ENCODE peak calls at places on chromosomes 12 and 14, in ten cellular contexts. H, R, N, V, X, I, O, M, C and K are unnamed samples.

GRCh38 chr12:13864081-13864673 is 117.2 kb downstream of the GRIN2B start:
- DNase-seq in H (peak), R (peak), N (peak), V (peak), X (peak), I (peak), O (peak), M (peak), C (peak), K (peak)

GRCh38 chr14:37194698-37195097 is 3.0 kb upstream of the MIPOL1 start:
- DNase-seq in H (no peak), R (no peak), N (no peak), V (no peak), X (no peak), I (no peak), O (no peak), M (no peak), C (no peak), K (no peak)

GRCh38 chr14:72830356-72830755 is 63.5 kb downstream of the DPF3 start:
- DNase-seq in H (no peak), R (no peak), N (no peak), V (no peak), X (no peak), I (no peak), O (no peak), M (no peak), C (no peak), K (no peak)

GRCh38 chr12:94254270-94254669 is 105.9 kb downstream of the PLXNC1 start:
- DNase-seq in H (no peak), R (no peak), N (no peak), V (no peak), X (no peak), I (no peak), O (no peak), M (no peak), C (no peak), K (no peak)

GRCh38 chr14:72013606-72014129 is 81.4 kb downstream of the RGS6 start:
- DNase-seq in H (no peak), R (no peak), N (no peak), V (no peak), X (no peak), I (no peak), O (no peak), M (no peak), C (no peak), K (no peak)

GRCh38 chr12:14993537-14994266 is 20.9 kb downstream of the PDE6H start:
- DNase-seq in H (peak), R (no peak), N (no peak), V (no peak), X (peak), I (no peak), O (no peak), M (no peak), C (no peak), K (peak)

GRCh38 chr12:64175254-64175945 is 46.7 kb downstream of the KICS2 start:
- DNase-seq in H (peak), R (no peak), N (no peak), V (no peak), X (peak), I (no peak), O (no peak), M (no peak), C (no peak), K (peak)

GRCh38 chr12:47938093-47938492 is 25.3 kb upstream of the TMEM106C start:
- DNase-seq in H (peak), R (no peak), N (no peak), V (no peak), X (peak), I (no peak), O (no peak), M (no peak), C (no peak), K (peak)

GRCh38 chr14:22537436-22538310 is 51.4 kb downstream of the DAD1 start:
- DNase-seq in H (no peak), R (no peak), N (no peak), V (no peak), X (no peak), I (no peak), O (no peak), M (no peak), C (no peak), K (no peak)

GRCh38 chr14:93804654-93805053 is 16.4 kb upstream of the PRIMA1 start:
- DNase-seq in H (no peak), R (no peak), N (no peak), V (no peak), X (no peak), I (no peak), O (no peak), M (no peak), C (no peak), K (no peak)

GRCh38 chr12:52305921-52306705 is 14.8 kb upstream of the KRT81 start:
- DNase-seq in H (no peak), R (no peak), N (no peak), V (no peak), X (no peak), I (no peak), O (no peak), M (no peak), C (no peak), K (no peak)

GRCh38 chr14:102805941-102806340 is 28.7 kb downstream of the TRAF3 start:
- DNase-seq in H (no peak), R (no peak), N (no peak), V (no peak), X (no peak), I (no peak), O (no peak), M (no peak), C (no peak), K (no peak)

GRCh38 chr12:125065021-125065752 is at the start of gene AACS:
- DNase-seq in H (peak), R (no peak), N (peak), V (peak), X (peak), I (peak), O (peak), M (peak), C (peak), K (peak)

GRCh38 chr12:59695379-59695778 is 99.5 kb downstream of the SLC16A7 start:
- DNase-seq in H (peak), R (peak), N (no peak), V (no peak), X (peak), I (no peak), O (no peak), M (peak), C (no peak), K (peak)

GRCh38 chr14:93707475-93707874 is 80.8 kb downstream of the PRIMA1 start:
- DNase-seq in H (no peak), R (no peak), N (no peak), V (no peak), X (no peak), I (no peak), O (no peak), M (no peak), C (no peak), K (no peak)

GRCh38 chr12:124398578-124399227 is 103.8 kb downstream of the RFLNA start:
- DNase-seq in H (no peak), R (no peak), N (no peak), V (no peak), X (no peak), I (no peak), O (no peak), M (no peak), C (no peak), K (no peak)

GRCh38 chr14:91732439-91732838 is 553 bp upstream of the CATSPERB start:
- DNase-seq in H (no peak), R (no peak), N (no peak), V (no peak), X (no peak), I (no peak), O (no peak), M (no peak), C (no peak), K (no peak)